ENCODE peak calls at places on chromosome 18, in four cellular contexts. I is fibroblast of mammary gland, G is posterior vena cava, T is GM06990. V is an unnamed sample.

GRCh38 chr18:44601447-44601846 is 79.2 kb upstream of the SETBP1 start:
- DNase-seq in I (peak; percentile 85), G (no peak), T (no peak), V (no peak)

GRCh38 chr18:32669549-32670165 is 103.2 kb downstream of the KLHL14 start:
- DNase-seq in I (no peak), G (no peak), T (peak; percentile 4), V (no peak)

GRCh38 chr18:49639643-49640361 is 77.9 kb downstream of the LIPG start:
- DNase-seq in I (peak; percentile 87), G (peak; percentile 78), T (no peak), V (no peak)

GRCh38 chr18:63899206-63899605 is 8.6 kb upstream of the SERPINB10 start:
- DNase-seq in I (no peak), G (no peak), T (no peak), V (no peak)

GRCh38 chr18:2237706-2238105 is 333.6 kb downstream of the METTL4 start:
- DNase-seq in I (no peak), G (no peak), T (no peak), V (no peak)

GRCh38 chr18:25247725-25248124 is 104.2 kb downstream of the ZNF521 start:
- DNase-seq in I (peak; percentile 63), G (no peak), T (no peak), V (no peak)

GRCh38 chr18:75456277-75456676 is 28.8 kb upstream of the SMIM21 start:
- DNase-seq in I (peak; percentile 25), G (no peak), T (no peak), V (no peak)

GRCh38 chr18:3177902-3178687 is 41.7 kb downstream of the MYOM1 start:
- DNase-seq in I (no peak), G (peak; percentile 86), T (peak; percentile 85), V (peak; percentile 78)

GRCh38 chr18:6547476-6547875 is 132.8 kb upstream of the L3MBTL4 start:
- DNase-seq in I (no peak), G (no peak), T (no peak), V (no peak)

V was measured in GM13976.